ENCODE peak calls at places on chromosomes 16 and 17, in eight cellular contexts. T is breast epithelium, W is spleen, G is sigmoid colon, E is HepG2, K is GM23338, H is Panc1, I is prostate gland. R is an unnamed sample.

GRCh38 chr16:87918866-87919680 is 17.3 kb downstream of the CA5A start:
- DNase-seq in I (no peak), W (no peak), E (no peak), H (no peak), G (no peak), T (no peak), K (no peak), R (no peak)

GRCh38 chr16:21116148-21116693 is 34.4 kb downstream of the DNAH3 start:
- DNase-seq in T (no peak), E (peak), I (no peak), H (no peak), G (no peak), W (no peak), K (peak), R (no peak)

GRCh38 chr17:77456271-77456950 is 315.6 kb downstream of the SEC14L1 start:
- DNase-seq in K (no peak), I (no peak), E (no peak), W (peak), T (no peak), G (no peak), H (no peak), R (peak)

GRCh38 chr17:72496461-72496860 is 375.6 kb downstream of the SOX9 start:
- DNase-seq in I (no peak), G (no peak), E (no peak), K (no peak), H (no peak), T (no peak), W (no peak), R (no peak)

GRCh38 chr17:79205688-79206205 is 131.1 kb downstream of the ENGASE start:
- DNase-seq in I (no peak), H (no peak), K (no peak), T (no peak), W (no peak), E (no peak), G (no peak), R (no peak)

GRCh38 chr17:81417049-81417878 is 22.0 kb downstream of the BAHCC1 start:
- DNase-seq in G (no peak), K (no peak), T (no peak), W (no peak), E (no peak), I (no peak), H (no peak), R (no peak)

GRCh38 chr17:31541559-31541958 is 150.1 kb downstream of the RAB11FIP4 start:
- DNase-seq in W (peak), E (peak), H (no peak), K (peak), G (no peak), T (no peak), I (no peak), R (no peak)

GRCh38 chr16:69476920-69477418 is 52.5 kb downstream of the CYB5B start:
- DNase-seq in I (no peak), T (no peak), G (no peak), H (peak), K (no peak), W (no peak), E (peak), R (no peak)

GRCh38 chr16:27768651-27769270 is 218.8 kb downstream of the KATNIP start:
- DNase-seq in W (peak), T (no peak), E (no peak), H (no peak), I (no peak), G (no peak), K (no peak), R (no peak)

GRCh38 chr16:8868272-8869211 is at the start of gene CARHSP1:
- DNase-seq in I (peak), W (peak), E (peak), T (peak), H (no peak), G (peak), K (peak), R (peak)
- TF ChIP-seq POLR2AphosphoS5 in I (peak), W (peak), E (peak), T (peak), H (peak), G (peak), K (peak), R (peak)

DNA sequence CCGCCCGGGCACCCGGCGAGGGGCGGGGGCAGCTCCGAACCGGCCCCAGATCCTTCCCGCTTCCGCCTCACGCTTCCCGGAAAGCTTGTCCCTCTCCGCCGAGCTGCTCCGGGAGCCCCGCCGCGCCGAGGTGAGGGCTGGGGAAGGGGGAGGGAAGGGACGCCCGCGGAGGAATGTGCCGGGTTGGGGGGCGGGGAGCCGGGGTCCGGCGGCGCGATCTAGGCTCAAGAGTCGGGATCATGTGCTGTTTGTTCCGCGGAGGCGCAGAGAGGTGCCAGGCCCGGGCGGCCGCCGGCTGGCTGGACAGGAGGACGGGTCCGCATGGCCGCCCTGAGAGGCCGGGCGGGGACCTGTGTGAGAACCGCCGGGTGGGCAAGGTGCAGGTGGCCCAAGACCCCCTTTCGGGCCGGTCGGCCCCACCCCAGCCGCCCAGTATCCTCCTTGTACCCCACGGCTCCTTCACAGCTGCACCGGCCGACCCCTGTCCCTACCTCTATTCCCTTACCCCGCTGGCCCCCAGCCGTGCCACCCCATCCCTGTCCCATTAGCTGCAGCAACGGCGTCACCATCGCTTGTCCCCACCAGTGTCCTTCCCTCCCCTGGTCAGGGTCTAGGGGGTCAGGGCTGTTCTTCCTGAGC is 396 bp downstream of the KIF1C start:
- DNase-seq in E (peak), I (no peak), T (peak), W (peak), G (peak), H (no peak), K (peak), R (peak)
- TF ChIP-seq POLR2AphosphoS5 in E (peak), I (no peak), T (no peak), W (peak), G (peak), H (no peak), K (no peak), R (peak)

DNA sequence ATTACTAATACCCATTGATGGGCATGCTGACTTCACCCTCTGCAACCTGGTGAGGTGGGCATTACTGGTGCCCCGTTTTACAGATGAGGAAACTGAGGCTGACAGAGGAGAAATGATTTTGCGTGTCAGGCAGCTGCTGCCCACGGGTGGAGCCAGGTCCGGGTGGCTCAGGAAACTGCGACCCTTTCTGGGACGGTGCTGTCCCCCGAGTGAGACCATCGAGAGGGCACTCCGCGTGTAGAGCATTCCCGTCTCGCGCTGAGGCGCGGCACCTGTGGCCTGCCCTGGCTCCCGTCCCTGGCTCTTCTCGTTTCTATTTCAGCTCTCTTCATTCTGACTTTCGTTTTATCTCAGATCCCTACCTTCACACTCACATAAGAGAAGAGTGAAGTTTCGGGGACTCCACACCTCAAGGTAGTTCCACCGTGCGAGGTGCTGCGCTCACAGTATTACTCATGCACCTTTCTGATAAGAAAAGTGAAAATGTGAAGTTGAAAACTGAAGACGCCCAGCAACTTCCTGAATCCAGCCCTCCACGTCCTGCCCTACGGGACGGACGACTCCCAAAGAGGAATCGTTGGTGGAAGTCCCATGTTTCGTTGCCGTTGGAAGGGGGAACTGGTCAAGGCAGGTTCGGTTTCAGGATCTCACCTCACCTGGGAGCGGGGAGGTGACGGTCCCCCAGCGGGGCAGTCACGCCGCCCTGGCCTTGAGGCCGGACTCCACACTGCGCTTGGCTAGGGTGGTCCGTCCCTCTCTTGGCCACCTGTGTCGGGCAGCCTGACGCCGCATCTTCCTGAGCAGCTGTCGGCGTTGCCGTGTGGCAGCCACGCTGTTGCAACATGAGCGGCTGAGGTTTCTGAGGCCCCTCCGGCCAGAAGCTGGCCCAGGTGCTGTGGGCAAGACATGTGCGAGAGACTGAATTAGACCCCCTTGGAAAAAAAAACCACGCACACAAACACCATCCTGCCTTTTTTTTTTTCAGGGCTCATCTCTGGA is 48.8 kb downstream of the IRF8 start:
- DNase-seq in E (no peak), G (no peak), I (no peak), T (no peak), H (no peak), W (no peak), K (no peak), R (no peak)
- TF ChIP-seq POLR2AphosphoS5 in E (no peak), G (no peak), I (no peak), T (no peak), H (no peak), W (peak), K (no peak), R (no peak)

DNA sequence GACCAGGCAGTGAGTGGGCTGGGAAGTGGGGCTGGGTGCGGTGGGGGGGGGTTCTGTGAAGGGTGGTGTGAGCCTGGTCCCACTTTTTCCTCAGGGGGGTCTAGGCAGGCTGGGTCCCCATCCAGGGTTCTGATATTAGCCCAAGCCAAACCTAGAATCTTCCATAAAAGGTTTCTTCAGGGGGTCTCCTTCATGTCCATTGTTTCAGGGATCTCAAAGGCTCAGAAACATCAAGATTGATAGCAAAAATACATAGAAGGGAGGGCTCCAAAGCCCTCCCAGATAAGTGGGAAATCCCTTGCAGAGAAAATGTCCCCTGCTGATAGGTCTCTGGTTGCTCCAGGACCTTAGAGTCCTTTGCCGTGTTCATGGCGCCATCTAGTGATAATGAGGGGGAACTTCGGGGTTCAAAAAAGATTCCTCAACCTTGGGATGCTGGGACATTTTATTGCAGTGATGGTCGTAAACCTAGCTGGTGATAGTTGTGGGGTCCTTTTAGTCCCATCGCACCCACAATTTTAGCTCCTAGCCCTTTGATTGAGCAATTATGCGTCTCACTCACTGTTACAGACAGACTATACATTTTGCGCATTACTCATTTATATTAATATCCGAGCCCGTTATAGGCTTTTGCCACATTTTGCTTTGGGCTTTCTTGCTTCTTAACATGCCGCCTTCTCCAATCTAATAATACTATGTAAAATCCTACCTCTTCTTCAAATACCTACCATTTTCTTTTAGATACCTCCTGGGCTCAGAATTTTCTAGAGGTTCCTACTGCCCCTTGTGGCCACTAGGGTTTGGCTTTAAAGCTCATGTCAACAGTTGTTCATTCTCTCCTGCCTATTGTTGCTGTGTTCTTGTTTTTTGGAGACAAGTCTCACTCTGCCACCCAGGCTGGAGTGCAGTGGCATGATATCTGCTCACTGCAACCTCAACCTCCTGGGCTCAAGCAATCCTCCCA is 35.1 kb downstream of the IGF2BP1 start:
- DNase-seq in W (no peak), H (peak), G (no peak), E (peak), T (no peak), I (peak), K (peak), R (peak)
- TF ChIP-seq POLR2AphosphoS5 in W (no peak), H (peak), G (no peak), E (no peak), T (no peak), I (no peak), K (peak), R (no peak)

GRCh38 chr16:47037396-47037745 is 63.9 kb upstream of the DNAJA2 start:
- DNase-seq in H (no peak), T (no peak), I (no peak), K (peak), W (no peak), E (no peak), G (peak), R (no peak)

GRCh38 chr16:47034455-47034854 is 61.0 kb upstream of the DNAJA2 start:
- DNase-seq in H (no peak), K (no peak), W (peak), G (no peak), T (no peak), E (no peak), I (no peak), R (no peak)

GRCh38 chr16:47036201-47036600 is 62.7 kb upstream of the DNAJA2 start:
- DNase-seq in T (no peak), W (peak), E (no peak), K (no peak), I (no peak), H (no peak), G (no peak), R (no peak)

GRCh38 chr16:47035436-47035835 is 62.0 kb upstream of the DNAJA2 start:
- DNase-seq in K (no peak), H (no peak), I (no peak), E (no peak), W (peak), G (no peak), T (no peak), R (no peak)

DNA sequence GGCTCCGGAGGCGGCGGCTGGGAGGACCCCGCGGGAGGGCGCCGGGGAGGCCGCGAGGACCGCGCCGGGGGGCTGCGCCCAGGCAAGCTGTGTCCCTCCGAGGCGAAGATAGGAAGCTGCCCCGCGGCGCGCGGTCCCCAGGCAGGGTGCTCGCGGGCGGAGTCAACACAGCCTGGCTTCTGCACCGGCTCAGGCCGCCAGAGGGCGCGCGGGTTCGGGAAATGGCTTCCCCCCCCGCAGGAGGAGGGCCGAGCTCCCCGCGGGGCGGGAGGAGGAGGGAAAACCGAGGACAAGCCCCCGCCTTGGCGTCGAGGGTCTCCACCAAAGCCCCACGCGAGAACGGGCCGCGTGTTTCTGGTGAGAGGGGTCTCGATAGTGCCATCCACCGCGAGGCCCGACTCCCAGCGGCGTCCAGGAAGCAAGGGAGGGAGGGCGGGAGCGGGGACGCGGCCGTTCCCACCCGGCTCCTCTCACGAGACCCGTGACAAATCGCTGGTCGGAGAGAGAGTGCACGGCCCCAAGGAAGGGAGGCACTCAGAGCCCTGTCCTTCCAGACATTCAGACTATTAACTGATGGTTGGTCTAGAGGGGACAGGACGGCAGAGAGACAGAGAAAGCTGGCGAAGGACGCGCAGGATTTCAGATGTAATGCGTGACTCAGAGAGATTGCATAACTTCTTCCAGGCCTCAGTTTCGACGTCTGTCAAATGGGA is 64.4 kb upstream of the DNAJA2 start:
- DNase-seq in W (peak), T (peak), E (peak), G (peak), I (peak), H (peak), K (peak), R (peak)
- TF ChIP-seq POLR2AphosphoS5 in W (peak), T (peak), E (no peak), G (no peak), I (peak), H (no peak), K (no peak), R (no peak)

DNA sequence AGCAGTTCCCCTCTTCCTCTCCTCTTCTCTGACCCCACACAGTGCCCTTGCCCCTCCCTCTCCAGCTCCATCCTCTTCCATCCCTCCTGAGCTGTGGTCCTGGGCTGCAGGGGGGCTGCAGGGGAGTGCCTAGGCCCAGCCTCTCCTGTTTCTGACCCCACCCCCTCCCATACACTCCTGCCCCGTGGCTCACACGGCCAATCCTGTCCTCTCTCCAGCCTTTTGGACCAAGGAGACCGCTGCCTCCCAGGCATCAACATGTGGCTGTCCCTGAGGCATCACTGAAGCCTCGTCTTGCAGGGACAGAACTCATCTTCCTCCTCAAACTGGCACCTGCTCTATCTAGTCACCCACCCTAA is 6.7 kb downstream of the CLUH start:
- DNase-seq in E (no peak), T (no peak), H (no peak), W (peak), K (no peak), G (peak), I (no peak), R (no peak)
- TF ChIP-seq POLR2AphosphoS5 in E (no peak), T (no peak), H (no peak), W (no peak), K (no peak), G (no peak), I (no peak), R (no peak)

GRCh38 chr16:4136229-4136813 is 20.1 kb upstream of the ADCY9 start:
- DNase-seq in E (no peak), K (peak), G (no peak), I (peak), H (no peak), W (no peak), T (peak), R (peak)

GRCh38 chr16:4131621-4132020 is 15.4 kb upstream of the ADCY9 start:
- DNase-seq in I (no peak), E (no peak), K (no peak), W (no peak), G (no peak), T (no peak), H (no peak), R (no peak)

GRCh38 chr16:4134434-4134833 is 18.2 kb upstream of the ADCY9 start:
- DNase-seq in H (no peak), G (no peak), W (no peak), T (no peak), E (no peak), K (no peak), I (no peak), R (no peak)

GRCh38 chr16:4135537-4135936 is 19.3 kb upstream of the ADCY9 start:
- DNase-seq in W (no peak), E (no peak), G (no peak), T (no peak), H (no peak), K (no peak), I (no peak), R (no peak)

GRCh38 chr16:4133897-4134372 is 17.7 kb upstream of the ADCY9 start:
- DNase-seq in K (peak), E (no peak), H (no peak), W (no peak), I (no peak), G (no peak), T (no peak), R (peak)
- TF ChIP-seq POLR2AphosphoS5 in K (no peak), E (no peak), H (no peak), W (no peak), I (no peak), G (no peak), T (no peak), R (no peak)

DNA sequence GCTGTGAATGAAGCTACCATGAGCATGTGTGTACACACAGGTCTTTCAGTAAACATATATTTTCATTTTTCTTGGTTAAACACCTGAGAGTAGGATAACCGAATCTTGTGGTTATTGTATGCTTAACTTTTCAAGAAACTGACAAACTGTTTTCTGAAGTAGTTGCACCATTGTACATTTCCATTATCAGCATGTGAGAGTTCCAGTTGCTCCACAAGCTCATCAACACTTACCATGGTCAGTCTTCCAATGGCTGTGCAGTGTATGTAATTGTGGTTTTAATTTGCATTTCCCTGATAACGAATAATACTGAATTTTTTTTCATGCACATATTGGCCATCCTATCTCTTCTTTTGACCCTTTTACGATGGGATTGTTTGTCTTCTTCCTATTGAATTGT is 31.3 kb upstream of the C1QL1 start:
- DNase-seq in I (no peak), K (peak), E (no peak), T (no peak), H (no peak), G (no peak), W (no peak), R (no peak)
- TF ChIP-seq POLR2AphosphoS5 in I (no peak), K (no peak), E (no peak), T (no peak), H (no peak), G (no peak), W (no peak), R (no peak)

GRCh38 chr17:75516255-75516618 is at the start of gene TSEN54:
- DNase-seq in I (peak), H (peak), W (peak), G (peak), T (peak), K (peak), E (peak), R (peak)
- TF ChIP-seq POLR2AphosphoS5 in I (peak), H (no peak), W (no peak), G (no peak), T (no peak), K (peak), E (no peak), R (peak)

R was measured in upper lobe of left lung.